ENCODE peak calls at places on chromosomes 3 and 15, in five cellular contexts. R, O, N, M and E are unnamed samples.

GRCh38 chr3:69738291-69738690 is 973 bp upstream of the MITF start:
- DNase-seq in R (no peak), O (no peak), N (no peak), M (no peak), E (no peak)

GRCh38 chr3:48403533-48404439 is 26.1 kb downstream of the PLXNB1 start:
- DNase-seq in R (no peak), O (peak), N (no peak), M (peak), E (peak)

GRCh38 chr15:64209680-64210334 is 47.0 kb upstream of the PPIB start:
- DNase-seq in R (peak), O (no peak), N (no peak), M (no peak), E (no peak)

GRCh38 chr15:24761704-24762302 is 86.2 kb downstream of the NPAP1 start:
- DNase-seq in R (no peak), O (no peak), N (no peak), M (no peak), E (no peak)

GRCh38 chr15:39153718-39154117 is 427.2 kb upstream of the THBS1 start:
- DNase-seq in R (no peak), O (no peak), N (no peak), M (no peak), E (no peak)

GRCh38 chr15:73682597-73683090 is 1.5 kb upstream of the CD276 start:
- DNase-seq in R (no peak), O (no peak), N (no peak), M (no peak), E (no peak)

GRCh38 chr3:9876991-9877390 is 3.1 kb downstream of the CIDEC start:
- DNase-seq in R (no peak), O (no peak), N (no peak), M (no peak), E (no peak)

GRCh38 chr3:186166036-186166435 is 57.1 kb upstream of the ETV5 start:
- DNase-seq in R (no peak), O (no peak), N (no peak), M (no peak), E (no peak)

GRCh38 chr3:157738441-157738840 is 235.2 kb upstream of the VEPH1 start:
- DNase-seq in R (no peak), O (no peak), N (no peak), M (no peak), E (no peak)

GRCh38 chr3:6785726-6786125 is 75.2 kb upstream of the GRM7 start:
- DNase-seq in R (no peak), O (no peak), N (no peak), M (no peak), E (no peak)

GRCh38 chr15:25185156-25185710 is 230.4 kb downstream of the SNRPN start:
- DNase-seq in R (no peak), O (no peak), N (no peak), M (peak), E (peak)

GRCh38 chr3:52268036-52268435 is 10.4 kb downstream of the WDR82 start:
- DNase-seq in R (no peak), O (no peak), N (no peak), M (no peak), E (no peak)

GRCh38 chr3:58899159-58899952 is 150.5 kb downstream of the CFAP20DC start:
- DNase-seq in R (no peak), O (peak), N (no peak), M (peak), E (no peak)

GRCh38 chr3:73603771-73604171 is 21.0 kb downstream of the PDZRN3 start:
- DNase-seq in R (no peak), O (no peak), N (no peak), M (no peak), E (no peak)

GRCh38 chr3:150635526-150635925 is 32.4 kb downstream of the SELENOT start:
- DNase-seq in R (no peak), O (no peak), N (no peak), M (no peak), E (no peak)

GRCh38 chr3:125003369-125003853 is 52.4 kb downstream of the HEG1 start:
- DNase-seq in R (no peak), O (peak), N (no peak), M (no peak), E (peak)

GRCh38 chr15:31555022-31555421 is 228.4 kb downstream of the KLF13 start:
- DNase-seq in R (no peak), O (no peak), N (no peak), M (no peak), E (no peak)
- H3K27ac ChIP-seq in R (no peak), O (no peak), N (no peak), M (no peak), E (no peak)

GRCh38 chr3:184415229-184415517 is 35.3 kb downstream of the CHRD start:
- DNase-seq in R (no peak), O (no peak), N (no peak), M (no peak), E (no peak)
- H3K27ac ChIP-seq in R (no peak), O (no peak), N (no peak), M (no peak), E (no peak)

DNA sequence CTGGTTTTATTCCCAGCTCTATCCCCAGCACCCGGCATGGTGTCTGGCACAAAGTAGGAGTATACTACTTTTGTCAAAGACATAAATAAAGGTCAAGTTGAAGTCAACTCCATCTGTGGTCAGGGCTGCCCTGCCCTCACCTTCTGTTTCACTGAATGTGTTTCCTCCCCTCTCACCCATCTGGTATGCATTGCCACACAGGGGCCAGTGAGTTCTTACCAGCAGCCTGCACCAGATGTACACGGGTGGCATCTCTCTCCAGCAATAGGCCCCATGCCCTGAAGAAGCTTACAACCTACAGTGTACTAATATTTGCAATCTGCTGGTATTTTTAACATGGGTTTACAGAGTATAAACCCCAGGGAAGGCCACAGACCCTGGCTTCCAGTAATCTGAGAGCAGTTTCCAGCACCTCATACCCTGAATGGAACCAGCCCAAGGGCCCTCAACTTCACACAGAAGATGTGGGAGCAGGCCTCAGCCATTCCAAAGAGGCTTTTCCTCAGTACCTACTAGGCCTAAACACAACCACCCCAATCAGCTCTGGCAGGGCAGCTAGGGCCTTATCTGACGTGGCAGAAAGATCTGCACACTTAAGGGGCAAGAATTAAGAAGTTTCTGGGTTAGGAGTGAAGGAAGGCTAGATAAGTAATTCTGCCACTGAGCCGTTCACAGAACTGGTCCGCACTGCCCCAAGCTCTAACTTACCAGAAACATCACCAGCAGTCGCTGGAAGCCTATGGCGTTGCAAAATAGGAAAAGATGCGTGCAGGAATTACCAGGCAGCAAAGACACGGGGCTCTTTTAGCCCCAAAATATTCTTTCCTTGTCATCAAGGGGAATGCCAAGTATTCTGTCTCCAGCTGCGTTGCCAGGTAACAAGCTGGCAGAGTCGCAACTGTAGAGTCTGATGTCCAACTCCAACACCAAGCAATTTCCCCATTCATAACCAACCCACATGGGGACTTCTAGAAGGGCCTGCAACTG is 2.1 kb downstream of the IDH2 start:
- DNase-seq in R (no peak), O (peak), N (no peak), M (no peak), E (peak)
- H3K27ac ChIP-seq in R (no peak), O (no peak), N (no peak), M (peak), E (peak)

DNA sequence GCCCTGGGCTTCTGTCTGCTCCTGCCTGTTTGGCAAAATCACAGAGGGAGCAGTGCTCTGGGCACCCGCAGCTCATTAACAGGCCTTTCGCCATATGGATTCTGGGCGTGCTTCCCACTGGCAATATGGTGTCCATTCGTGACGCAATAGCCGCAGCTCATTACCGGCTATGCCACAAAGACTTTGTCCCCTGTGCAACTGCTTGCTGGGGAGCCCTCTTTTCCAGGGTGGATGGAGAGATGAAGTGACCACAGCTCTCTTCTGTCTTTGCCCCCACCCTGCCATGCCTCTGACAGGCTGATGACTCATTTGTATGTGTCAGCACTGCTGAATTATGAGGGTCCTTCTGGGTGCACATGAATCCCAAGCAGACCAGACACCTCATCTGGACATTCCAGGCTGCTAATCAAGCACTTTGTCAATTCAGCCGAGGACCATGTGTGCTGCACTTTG is 214.3 kb upstream of the FEZF2 start:
- DNase-seq in R (peak), O (no peak), N (no peak), M (no peak), E (no peak)
- H3K27ac ChIP-seq in R (peak), O (no peak), N (no peak), M (no peak), E (no peak)